ENCODE peak calls at places on chromosome 7, in eight cellular contexts. G is astrocyte; J is stimulated activated CD8-positive, alpha-beta memory T cell treated with anti-CD3 and anti-CD28 coated beads, Interleukin-15, amount 100 ng/mL, for 4 hours; I is EL; U is CD4-positive, alpha-beta T cell; E is neural progenitor cell; Q is HTR-8/SVneo; K is stimulated activated CD4-positive, alpha-beta T cell treated with anti-CD3 and anti-CD28 coated beads, Interleukin-1b, Interleukin-23, amount 100 ng/mL, for 24 hours. O is an unnamed sample.

GRCh38 chr7:72152171-72153131 is 259.7 kb downstream of the CALN1 start:
- DNase-seq in U (no peak), G (no peak), J (no peak), I (no peak), K (no peak), Q (no peak), E (peak), O (no peak)

GRCh38 chr7:156503195-156503594 is 137.4 kb upstream of the RNF32 start:
- DNase-seq in I (no peak), G (no peak), J (no peak), E (peak), Q (no peak), K (no peak), U (no peak), O (no peak)

GRCh38 chr7:131471605-131472004 is 84.8 kb downstream of the PODXL start:
- DNase-seq in J (no peak), K (no peak), U (no peak), I (no peak), Q (no peak), E (no peak), G (no peak), O (no peak)

GRCh38 chr7:140003913-140004382 is 58.8 kb downstream of the PARP12 start:
- DNase-seq in U (no peak), J (no peak), K (no peak), G (peak), Q (peak), I (peak), E (peak), O (peak)

GRCh38 chr7:45646207-45646821 is 72.1 kb downstream of the ADCY1 start:
- DNase-seq in Q (no peak), J (no peak), U (no peak), I (no peak), G (no peak), E (no peak), K (no peak), O (no peak)

GRCh38 chr7:37916017-37916672 is 472 bp downstream of the SFRP4 start:
- DNase-seq in Q (no peak), I (no peak), J (no peak), E (peak), G (peak), K (no peak), U (no peak), O (no peak)

GRCh38 chr7:132504071-132504470 is 72.2 kb downstream of the PLXNA4 start:
- DNase-seq in E (no peak), I (no peak), G (no peak), J (no peak), Q (no peak), K (no peak), U (no peak), O (no peak)

GRCh38 chr7:79182283-79182682 is 271.2 kb downstream of the MAGI2 start:
- DNase-seq in I (peak), E (no peak), K (no peak), U (no peak), G (peak), J (no peak), Q (no peak), O (no peak)

GRCh38 chr7:129213828-129214227 is 11.0 kb upstream of the AHCYL2 start:
- DNase-seq in K (no peak), U (no peak), G (no peak), Q (no peak), E (peak), J (no peak), I (no peak), O (no peak)

GRCh38 chr7:5539013-5539411 is 115.4 kb upstream of the TNRC18 start:
- DNase-seq in J (no peak), U (no peak), I (no peak), E (no peak), Q (no peak), G (no peak), K (no peak), O (no peak)

GRCh38 chr7:134126126-134126525 is 1.0 kb upstream of the LRGUK start:
- DNase-seq in J (no peak), I (no peak), K (no peak), G (no peak), U (no peak), Q (no peak), E (no peak), O (no peak)

GRCh38 chr7:74149556-74149955 is 24.6 kb upstream of the EIF4H start:
- DNase-seq in I (no peak), J (no peak), G (no peak), Q (no peak), K (no peak), U (no peak), E (no peak), O (no peak)

GRCh38 chr7:112938895-112939588 is 147.6 kb downstream of the GPR85 start:
- DNase-seq in E (peak), U (peak), Q (peak), K (peak), I (peak), J (no peak), G (peak), O (no peak)

GRCh38 chr7:43756368-43757072 is 2.0 kb upstream of the BLVRA start:
- DNase-seq in I (peak), G (peak), K (no peak), E (no peak), Q (peak), U (no peak), J (no peak), O (no peak)

GRCh38 chr7:4113271-4113670 is 568.8 kb upstream of the FOXK1 start:
- DNase-seq in K (no peak), U (no peak), E (no peak), I (no peak), J (no peak), G (no peak), Q (no peak), O (no peak)

O was measured in HCT116.